ENCODE peak calls at places on chromosome 18, in ten cellular contexts. F is gastroesophageal sphincter; O is activated CD4-positive, alpha-beta T cell treated with anti-CD3 and anti-CD28 coated beads for 36 hours; Z is stimulated activated naive B cell treated with anti-CD40 and anti-IgM and Interleukin-4, amounts not matched to agents 10 μg/mL and 1 μg/mL and 100 μg/mL, for 72 hours; L is CD4-positive, alpha-beta T cell; R is heart right ventricle; V is WTC11; C is left lobe of liver; Q is effector memory CD8-positive, alpha-beta T cell; H is central memory CD8-positive, alpha-beta T cell. X is an unnamed sample.

GRCh38 chr18:56445422-56445821 is 193.0 kb downstream of the TXNL1 start:
- ATAC-seq in L (no peak), C (no peak), O (no peak), F (no peak), V (no peak), Z (no peak), H (no peak), R (no peak), Q (no peak), X (peak)

GRCh38 chr18:41721103-41721502 is 233.9 kb upstream of the PIK3C3 start:
- ATAC-seq in V (peak), R (no peak), O (no peak), C (no peak), Q (no peak), Z (no peak), H (no peak), L (no peak), F (no peak), X (no peak)

GRCh38 chr18:32201936-32202335 is 12.1 kb downstream of the MEP1B start:
- ATAC-seq in H (no peak), Z (no peak), O (no peak), V (no peak), R (no peak), L (no peak), C (peak), F (no peak), Q (no peak), X (no peak)

GRCh38 chr18:9774150-9774549 is 66.0 kb downstream of the RAB31 start:
- ATAC-seq in O (no peak), H (no peak), V (no peak), Q (no peak), R (no peak), F (no peak), Z (no peak), L (no peak), C (no peak), X (no peak)

GRCh38 chr18:49849331-49850217 is 36.2 kb upstream of the ACAA2 start:
- ATAC-seq in H (no peak), O (no peak), C (peak), V (peak), Q (no peak), R (peak), L (no peak), F (peak), Z (no peak), X (no peak)

GRCh38 chr18:46688853-46689525 is 32.0 kb upstream of the LOXHD1 start:
- ATAC-seq in L (no peak), C (no peak), V (peak), O (no peak), Z (no peak), H (no peak), R (peak), Q (no peak), F (no peak), X (no peak)

GRCh38 chr18:3044931-3045698 is 32.2 kb upstream of the LPIN2 start:
- ATAC-seq in H (no peak), V (no peak), O (no peak), C (peak), Q (no peak), Z (no peak), L (no peak), F (no peak), R (peak), X (no peak)

GRCh38 chr18:63111549-63112402 is 207.8 kb downstream of the BCL2 start:
- ATAC-seq in F (no peak), R (peak), C (no peak), O (no peak), V (no peak), Z (peak), Q (no peak), H (no peak), L (no peak), X (no peak)

GRCh38 chr18:24799176-24799575 is 338.7 kb downstream of the HRH4 start:
- ATAC-seq in O (no peak), F (no peak), V (peak), L (no peak), Q (no peak), Z (no peak), R (no peak), C (no peak), H (no peak), X (no peak)

GRCh38 chr18:5175378-5175777 is 21.7 kb downstream of the AKAIN1 start:
- ATAC-seq in H (no peak), V (no peak), L (no peak), O (no peak), Q (no peak), Z (peak), F (no peak), R (no peak), C (peak), X (peak)

GRCh38 chr18:49052891-49053644 is 102.3 kb upstream of the SMAD7 start:
- ATAC-seq in F (peak), H (peak), Q (peak), C (no peak), R (peak), O (no peak), L (no peak), V (no peak), Z (peak), X (no peak)

GRCh38 chr18:11165952-11166351 is 16.6 kb upstream of the PIEZO2 start:
- ATAC-seq in Q (no peak), O (no peak), Z (no peak), R (no peak), V (no peak), C (no peak), L (no peak), H (no peak), F (no peak), X (no peak)

GRCh38 chr18:48934708-48935432 is 15.9 kb downstream of the SMAD7 start:
- ATAC-seq in H (no peak), Z (peak), R (peak), V (no peak), C (peak), L (no peak), F (peak), O (no peak), Q (peak), X (peak)

GRCh38 chr18:7789853-7790552 is 222.9 kb downstream of the PTPRM start:
- ATAC-seq in L (no peak), R (peak), F (no peak), H (no peak), Z (no peak), Q (no peak), O (no peak), V (peak), C (peak), X (no peak)

GRCh38 chr18:2169656-2170055 is 401.6 kb downstream of the METTL4 start:
- ATAC-seq in V (no peak), Z (no peak), H (no peak), F (no peak), R (no peak), O (no peak), L (no peak), Q (no peak), C (no peak), X (no peak)

GRCh38 chr18:61589053-61589723 is 256.0 kb downstream of the CDH20 start:
- ATAC-seq in H (no peak), Z (no peak), V (no peak), O (no peak), F (no peak), C (no peak), R (peak), Q (no peak), L (no peak), X (no peak)

GRCh38 chr18:39211461-39211860 is 1645.9 kb upstream of the CELF4 start:
- ATAC-seq in F (no peak), H (no peak), R (no peak), V (no peak), C (no peak), L (no peak), O (no peak), Z (no peak), Q (no peak), X (no peak)

GRCh38 chr18:51726614-51727013 is 529.1 kb upstream of the MEX3C start:
- ATAC-seq in Q (no peak), F (no peak), C (no peak), H (no peak), V (no peak), O (no peak), R (no peak), Z (peak), L (no peak), X (peak)

GRCh38 chr18:73688851-73689659 is 458.6 kb downstream of the FBXO15 start:
- ATAC-seq in Z (peak), V (peak), L (no peak), O (no peak), H (no peak), R (no peak), C (no peak), Q (no peak), F (no peak), X (peak)

GRCh38 chr18:54117853-54118773 is 106.4 kb downstream of the MBD2 start:
- ATAC-seq in F (no peak), Q (no peak), C (no peak), L (no peak), R (no peak), V (peak), O (no peak), Z (no peak), H (no peak), X (no peak)

GRCh38 chr18:78659748-78660147 is 319.9 kb upstream of the SALL3 start:
- ATAC-seq in H (no peak), R (peak), Z (peak), F (no peak), O (no peak), L (no peak), V (peak), Q (no peak), C (peak), X (no peak)